ENCODE peak calls at places on chromosomes 2 and 18, in five cellular contexts. V is NCI-H2029; T is central memory CD4-positive, alpha-beta T cell; D is tibial nerve; I is heart right ventricle. E is an unnamed sample.
A peak's percentile ranks its signal among the peaks of the same experiment; 100 is the strongest.

GRCh38 chr18:46915800-46916550 is 1.3 kb downstream of the PIAS2 start:
- DNase-seq in D (no peak), I (no peak), V (no peak), T (no peak), E (no peak)

GRCh38 chr2:20208487-20208882 is 16.4 kb downstream of the SDC1 start:
- DNase-seq in T (no peak), V (no peak), D (no peak), I (no peak), E (no peak)

GRCh38 chr2:281381-281780 is 6.5 kb downstream of the ALKAL2 start:
- DNase-seq in I (no peak), T (no peak), V (no peak), D (no peak), E (no peak)

GRCh38 chr2:109066501-109066900 is 62.5 kb upstream of the SH3RF3 start:
- DNase-seq in V (no peak), T (no peak), I (no peak), D (no peak), E (no peak)

GRCh38 chr2:226995625-226996041 is 159.8 kb downstream of the RHBDD1 start:
- DNase-seq in T (no peak), I (peak; percentile 9), D (no peak), V (peak; percentile 74), E (peak; percentile 66)

GRCh38 chr2:64640153-64641044 is 13.3 kb downstream of the SERTAD2 start:
- DNase-seq in V (no peak), I (no peak), T (no peak), D (no peak), E (no peak)

GRCh38 chr2:238653436-238654109 is 194.3 kb upstream of the TWIST2 start:
- DNase-seq in V (no peak), D (no peak), I (no peak), T (no peak), E (no peak)

GRCh38 chr2:45664635-45665269 is 13.3 kb downstream of the PRKCE start:
- DNase-seq in T (no peak), I (no peak), V (no peak), D (no peak), E (no peak)

GRCh38 chr2:207332473-207333212 is 166.9 kb upstream of the KLF7 start:
- DNase-seq in D (no peak), I (no peak), V (no peak), T (no peak), E (no peak)

GRCh38 chr2:105321875-105322646 is 7.5 kb downstream of the TGFBRAP1 start:
- DNase-seq in V (no peak), T (no peak), I (no peak), D (no peak), E (no peak)

GRCh38 chr2:205073433-205074020 is 528.3 kb downstream of the PARD3B start:
- DNase-seq in T (no peak), V (no peak), D (no peak), I (no peak), E (no peak)

GRCh38 chr2:19140463-19141208 is 217.8 kb downstream of the OSR1 start:
- DNase-seq in D (no peak), I (no peak), T (no peak), V (peak; percentile 88), E (peak; percentile 91)

GRCh38 chr2:84958135-84959044 is 12.6 kb upstream of the KCMF1 start:
- DNase-seq in I (no peak), V (peak; percentile 77), D (no peak), T (no peak), E (peak; percentile 40)

GRCh38 chr2:186522538-186522937 is 36.5 kb downstream of the ZC3H15 start:
- DNase-seq in V (no peak), D (no peak), I (no peak), T (no peak), E (no peak)

GRCh38 chr2:229174794-229175529 is 96.1 kb downstream of the PID1 start:
- DNase-seq in D (no peak), V (peak; percentile 54), T (no peak), I (no peak), E (no peak)

GRCh38 chr18:11654736-11655604 is 34.1 kb upstream of the GNAL start:
- DNase-seq in I (peak; percentile 45), D (no peak), V (no peak), T (no peak), E (no peak)

GRCh38 chr2:113692698-113693428 is 63.6 kb downstream of the SLC35F5 start:
- DNase-seq in D (no peak), I (no peak), V (no peak), T (peak; percentile 15), E (no peak)

E was measured in SHP77.